ENCODE peak calls at places on chromosomes 12 and 14, in four cellular contexts. Q is H1, Z is IMR-90, X is mesendoderm. N is an unnamed sample.

GRCh38 chr12:69471667-69472385 is 1.6 kb downstream of the FRS2 start:
- DNase-seq in Q (no peak), Z (peak), X (no peak), N (no peak)

GRCh38 chr14:34711808-34712712 is 2.3 kb downstream of the CFL2 start:
- DNase-seq in Q (no peak), Z (no peak), X (no peak), N (no peak)

GRCh38 chr12:113103756-113104450 is 31.7 kb downstream of the RASAL1 start:
- DNase-seq in Q (peak), Z (no peak), X (peak), N (no peak)

GRCh38 chr12:95117178-95117599 is 43.8 kb upstream of the NR2C1 start:
- DNase-seq in Q (peak), Z (peak), X (peak), N (peak)

GRCh38 chr14:98957211-98958047 is 314.6 kb downstream of the BCL11B start:
- DNase-seq in Q (peak), Z (no peak), X (no peak), N (no peak)

GRCh38 chr14:24915958-24916595 is 133.9 kb downstream of the STXBP6 start:
- DNase-seq in Q (no peak), Z (peak), X (no peak), N (no peak)

GRCh38 chr14:58082491-58083098 is 69.4 kb downstream of the ARMH4 start:
- DNase-seq in Q (no peak), Z (peak), X (peak), N (no peak)

GRCh38 chr12:22410497-22410896 is 76.0 kb upstream of the ST8SIA1 start:
- DNase-seq in Q (no peak), Z (no peak), X (peak), N (no peak)

GRCh38 chr12:42568952-42569916 is 20.3 kb downstream of the PRICKLE1 start:
- DNase-seq in Q (no peak), Z (peak), X (peak), N (peak)

GRCh38 chr14:23045419-23046357 is 3.7 kb downstream of the PSMB11 start:
- DNase-seq in Q (no peak), Z (no peak), X (no peak), N (no peak)

GRCh38 chr14:38143651-38144505 is 63.8 kb upstream of the SSTR1 start:
- DNase-seq in Q (no peak), Z (peak), X (peak), N (no peak)

GRCh38 chr14:69270795-69271708 is 11.1 kb downstream of the GALNT16 start:
- DNase-seq in Q (no peak), Z (peak), X (no peak), N (no peak)

GRCh38 chr12:20931894-20932293 is 121.4 kb downstream of the SLCO1B3 start:
- DNase-seq in Q (no peak), Z (no peak), X (peak), N (no peak)
- H3K9ac ChIP-seq in Q (no peak), Z (no peak), X (no peak), N (peak)

GRCh38 chr12:58919271-58920101 is 818 bp downstream of the LRIG3 start:
- DNase-seq in Q (no peak), Z (peak), X (peak), N (peak)
- H3K23ac ChIP-seq in Q (no peak), Z (peak), X (peak), N (peak)

GRCh38 chr12:124508323-124509096 is 58.9 kb downstream of the NCOR2 start:
- DNase-seq in Q (no peak), Z (peak), X (no peak), N (no peak)
- H2BK120ac ChIP-seq in Q (no peak), Z (no peak), X (no peak), N (peak)

DNA sequence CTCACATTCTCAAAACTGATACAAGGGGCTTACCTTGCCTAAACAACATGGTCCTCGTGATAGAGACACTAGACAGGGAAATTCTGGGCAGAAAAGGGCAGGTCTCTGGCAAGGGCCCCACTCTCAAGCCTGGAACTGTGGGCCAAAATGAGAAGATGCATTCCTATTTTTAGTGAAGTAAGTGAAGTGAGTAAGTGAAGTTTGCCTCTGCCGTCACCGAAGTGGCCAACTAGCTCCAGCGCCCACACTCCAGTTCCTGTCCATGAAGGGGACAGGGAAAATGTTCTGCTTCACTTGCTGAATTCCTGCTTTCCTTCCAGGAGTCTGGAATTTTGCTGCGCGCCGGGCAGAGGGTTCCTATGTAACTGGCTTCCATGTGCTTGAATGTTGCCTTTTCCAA is 1035.6 kb upstream of the TMEM132C start:
- DNase-seq in Q (no peak), Z (no peak), X (no peak), N (no peak)
- H3K9ac ChIP-seq in Q (no peak), Z (no peak), X (no peak), N (no peak)

DNA sequence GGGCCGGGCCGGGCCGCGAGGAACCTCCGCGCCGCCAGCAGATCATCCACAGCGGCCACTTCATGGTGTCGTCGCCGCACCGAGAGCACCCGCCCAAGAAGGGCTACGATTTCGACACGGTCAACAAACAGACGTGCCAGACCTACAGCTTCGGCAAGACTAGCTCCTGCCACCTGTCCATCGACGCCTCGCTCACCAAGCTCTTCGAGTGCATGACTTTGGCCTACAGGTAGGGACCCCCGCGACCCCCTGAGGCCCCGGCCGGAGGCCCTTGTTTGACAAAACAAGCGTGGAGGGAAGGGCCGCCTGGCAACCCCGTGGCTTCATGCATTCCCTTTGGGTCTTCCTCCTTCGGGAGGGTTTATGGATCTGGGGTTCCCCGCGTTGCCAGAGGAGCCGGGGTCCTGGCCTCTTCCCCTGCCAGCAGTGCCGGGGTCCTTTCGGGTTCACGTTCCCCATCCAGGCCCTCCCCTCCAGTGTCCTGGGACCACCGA is 529 bp downstream of the MLXIP start:
- DNase-seq in Q (peak), Z (no peak), X (peak), N (no peak)
- H3K23ac ChIP-seq in Q (no peak), Z (peak), X (peak), N (no peak)

GRCh38 chr12:50750366-50750765 is 13.5 kb upstream of the ATF1 start:
- DNase-seq in Q (no peak), Z (no peak), X (no peak), N (no peak)

GRCh38 chr12:50753232-50753769 is 10.6 kb upstream of the ATF1 start:
- DNase-seq in Q (no peak), Z (no peak), X (no peak), N (no peak)

GRCh38 chr12:50749459-50749882 is 14.4 kb upstream of the ATF1 start:
- DNase-seq in Q (no peak), Z (no peak), X (peak), N (no peak)

GRCh38 chr12:50747817-50748216 is 16.1 kb upstream of the ATF1 start:
- DNase-seq in Q (no peak), Z (no peak), X (peak), N (no peak)

GRCh38 chr12:50751921-50752721 is 11.8 kb upstream of the ATF1 start:
- DNase-seq in Q (no peak), Z (peak), X (no peak), N (no peak)
- H2BK120ac ChIP-seq in Q (no peak), Z (no peak), X (no peak), N (no peak)

DNA sequence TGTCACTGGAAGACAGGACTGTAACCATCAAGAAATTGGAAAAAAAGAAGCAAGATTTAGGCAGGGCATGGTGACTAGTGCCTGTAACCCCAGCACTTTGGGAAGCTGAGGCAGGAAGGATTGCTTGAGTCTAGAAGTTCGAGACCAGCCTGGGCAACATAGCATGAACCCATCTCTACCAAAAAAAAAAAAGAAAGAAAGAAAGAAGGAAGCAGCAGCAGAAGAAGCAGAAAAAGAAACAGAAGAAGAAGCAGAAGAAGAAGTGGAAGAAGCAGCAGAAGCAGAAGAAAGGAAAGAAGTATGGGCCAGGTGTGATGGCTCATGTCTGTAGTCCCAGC is 30.5 kb upstream of the LGALS3 start:
- DNase-seq in Q (no peak), Z (no peak), X (no peak), N (no peak)
- H3K9ac ChIP-seq in Q (no peak), Z (no peak), X (no peak), N (no peak)